ENCODE peak calls at places on chromosomes 1 and 21, in four cellular contexts. G is HCT116, S is astrocyte of the cerebellum, V is mucosa of descending colon. E is an unnamed sample.

GRCh38 chr1:36385410-36386261 is at the start of gene STK40:
- DNase-seq in V (peak), S (peak), G (peak), E (peak)

GRCh38 chr1:201537966-201538617 is 835 bp upstream of the NAV1 start:
- DNase-seq in V (no peak), S (no peak), G (no peak), E (no peak)

GRCh38 chr1:114470681-114471080 is 40.3 kb downstream of the TRIM33 start:
- DNase-seq in G (no peak), V (no peak), S (no peak), E (no peak)

GRCh38 chr1:180094705-180095280 is 59.9 kb upstream of the QSOX1 start:
- DNase-seq in V (no peak), G (no peak), S (no peak), E (no peak)

GRCh38 chr1:66342707-66343106 is 191.2 kb upstream of the SGIP1 start:
- DNase-seq in G (no peak), V (peak), S (no peak), E (no peak)

GRCh38 chr1:231781887-231782286 is 155.3 kb downstream of the DISC1 start:
- DNase-seq in V (no peak), G (no peak), S (no peak), E (no peak)

GRCh38 chr1:53765656-53766055 is 26.7 kb upstream of the GLIS1 start:
- DNase-seq in S (no peak), G (no peak), V (no peak), E (no peak)

GRCh38 chr21:16075594-16076282 is 346.0 kb downstream of the USP25 start:
- DNase-seq in S (no peak), V (no peak), G (no peak), E (no peak)

GRCh38 chr1:210587547-210587946 is 258.8 kb downstream of the HHAT start:
- DNase-seq in V (no peak), S (peak), G (no peak), E (no peak)

GRCh38 chr1:23524716-23525401 is 6.2 kb downstream of the E2F2 start:
- DNase-seq in G (no peak), S (no peak), V (peak), E (no peak)

GRCh38 chr1:211734359-211734758 is 58.9 kb upstream of the NEK2 start:
- DNase-seq in G (no peak), S (no peak), V (no peak), E (peak)

GRCh38 chr1:173243300-173243699 is 36.2 kb upstream of the TNFSF4 start:
- DNase-seq in G (no peak), V (no peak), S (no peak), E (no peak)

GRCh38 chr1:213201380-213202155 is 150.5 kb downstream of the RPS6KC1 start:
- DNase-seq in G (no peak), S (no peak), V (no peak), E (no peak)

GRCh38 chr1:245856944-245857531 is 650.0 kb downstream of the SMYD3 start:
- DNase-seq in G (no peak), V (no peak), S (peak), E (no peak)

GRCh38 chr1:227894306-227894721 is 53.4 kb downstream of the WNT9A start:
- DNase-seq in V (peak), G (no peak), S (no peak), E (peak)

GRCh38 chr1:91166106-91166712 is 144.4 kb upstream of the ZNF644 start:
- DNase-seq in G (peak), V (no peak), S (peak), E (peak)

GRCh38 chr1:57616906-57617305 is 193.0 kb upstream of the DAB1 start:
- DNase-seq in S (no peak), V (no peak), G (no peak), E (no peak)

GRCh38 chr1:72442251-72442650 is 159.9 kb upstream of the NEGR1 start:
- DNase-seq in S (no peak), G (no peak), V (no peak), E (no peak)

GRCh38 chr1:50420689-50421365 is 2.4 kb downstream of the DMRTA2 start:
- DNase-seq in S (no peak), G (no peak), V (no peak), E (no peak)

GRCh38 chr1:228752604-228753132 is 17.4 kb downstream of the RHOU start:
- DNase-seq in G (no peak), V (no peak), S (no peak), E (no peak)

GRCh38 chr1:8926707-8927694 is 18.7 kb upstream of the CA6 start:
- DNase-seq in V (no peak), G (no peak), S (no peak), E (no peak)

GRCh38 chr1:16206547-16207317 is 5.7 kb downstream of the ARHGEF19 start:
- DNase-seq in G (peak), V (peak), S (peak), E (peak)

GRCh38 chr21:45277101-45278045 is 10.3 kb downstream of the POFUT2 start:
- DNase-seq in V (no peak), G (no peak), S (no peak), E (no peak)

GRCh38 chr21:26116456-26117011 is 54.0 kb downstream of the APP start:
- DNase-seq in V (no peak), G (no peak), S (peak), E (peak)

GRCh38 chr1:200684015-200684414 is 14.3 kb upstream of the DDX59 start:
- DNase-seq in G (no peak), V (no peak), S (no peak), E (no peak)

GRCh38 chr1:109764561-109765482 is 1.1 kb upstream of the EPS8L3 start:
- DNase-seq in G (no peak), V (peak), S (no peak), E (peak)

GRCh38 chr21:20459838-20460237 is 538.4 kb upstream of the NCAM2 start:
- DNase-seq in G (no peak), V (no peak), S (no peak), E (no peak)